ENCODE peak calls at places on chromosome X, in four cellular contexts. D is fibroblast of lung, W is B cell, H is neural crest cell. L is an unnamed sample.

GRCh38 chrX:123860983-123861382 is 1.1 kb downstream of the XIAP start:
- DNase-seq in D (peak), W (no peak), H (no peak), L (no peak)

GRCh38 chrX:125387945-125388344 is 68.3 kb downstream of the TEX13C start:
- DNase-seq in D (no peak), W (no peak), H (no peak), L (no peak)

GRCh38 chrX:136694491-136695087 is 46.6 kb downstream of the CD40LG start:
- DNase-seq in D (peak), W (peak), H (no peak), L (no peak)

GRCh38 chrX:816411-816810 is 185.8 kb downstream of the SHOX start:
- DNase-seq in D (no peak), W (no peak), H (no peak), L (no peak)

GRCh38 chrX:124203311-124203710 is 129.1 kb upstream of the TEX13D start:
- DNase-seq in D (no peak), W (no peak), H (no peak), L (no peak)

GRCh38 chrX:136065044-136065671 is 79.9 kb downstream of the SLC9A6 start:
- DNase-seq in D (peak), W (no peak), H (no peak), L (peak)

GRCh38 chrX:149760965-149761364 is 12.9 kb upstream of the HSFX1 start:
- DNase-seq in D (no peak), W (no peak), H (no peak), L (no peak)

GRCh38 chrX:132957211-132958085 is 981 bp downstream of the HS6ST2 start:
- DNase-seq in D (no peak), W (no peak), H (peak), L (peak)

GRCh38 chrX:122134291-122134690 is 1049.8 kb upstream of the GRIA3 start:
- DNase-seq in D (no peak), W (no peak), H (no peak), L (no peak)

GRCh38 chrX:85140963-85141362 is 102.6 kb downstream of the SATL1 start:
- DNase-seq in D (no peak), W (no peak), H (no peak), L (no peak)

DNA sequence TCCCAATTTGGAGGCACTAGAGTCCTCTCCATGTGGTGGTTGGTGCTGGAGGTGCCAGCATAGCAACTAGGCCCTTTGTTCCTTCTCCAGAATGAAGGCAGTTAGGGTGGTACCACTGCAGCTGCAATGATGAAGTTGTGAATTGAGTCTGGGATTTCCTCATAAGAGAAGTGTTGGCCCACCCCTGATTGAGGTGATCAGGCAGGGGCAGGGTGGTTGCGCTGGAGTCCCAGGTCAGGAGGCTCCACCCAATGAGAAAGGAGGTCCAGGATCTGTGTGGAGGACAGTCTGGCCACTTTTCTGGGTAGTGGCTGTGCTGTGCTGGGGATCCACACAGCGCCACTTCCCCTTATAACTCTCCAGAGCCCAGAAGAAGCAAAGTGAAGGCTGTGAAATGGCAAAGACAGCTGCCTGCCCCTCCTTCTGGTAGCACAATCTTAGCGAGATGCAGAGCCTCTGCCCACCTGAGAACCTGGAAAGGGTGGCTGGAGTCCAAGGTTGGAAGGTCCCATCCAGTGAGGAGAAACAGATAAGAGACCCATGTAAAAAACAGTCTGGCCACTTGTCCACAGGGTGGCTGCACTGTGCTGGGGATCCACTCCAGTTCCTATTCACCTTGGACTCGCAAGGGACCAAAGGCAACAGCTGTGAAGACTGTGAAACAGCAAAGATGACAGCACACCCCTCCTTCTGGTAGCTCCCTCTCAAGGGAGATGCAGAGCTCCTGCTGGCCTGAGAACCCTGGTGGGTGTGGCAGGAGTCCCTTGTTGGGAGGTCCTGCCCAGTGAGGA is 124.6 kb downstream of the RRAGB start:
- DNase-seq in D (no peak), W (no peak), H (no peak), L (no peak)
- TF ChIP-seq CTCF in D (no peak), W (no peak), H (no peak), L (no peak)

DNA sequence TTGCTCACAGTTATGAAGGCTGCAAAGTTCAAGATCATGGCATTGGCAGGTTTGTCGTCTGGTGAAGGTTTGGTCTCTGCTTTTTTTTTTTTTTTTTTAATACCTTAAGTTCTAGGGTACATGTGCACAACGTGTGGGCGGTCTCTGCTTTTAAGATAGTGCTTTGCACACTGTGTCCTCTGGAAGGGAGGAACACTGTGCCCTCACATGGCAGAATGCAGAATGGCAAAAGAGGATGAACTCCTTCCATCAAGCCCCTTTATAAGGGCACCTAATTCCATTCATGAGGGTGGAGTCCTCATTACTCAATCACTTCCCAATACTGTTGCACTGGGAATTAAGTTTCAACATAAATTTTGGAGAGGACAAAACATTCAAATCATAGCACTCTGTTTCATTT is 101.4 kb downstream of the GLRA2 start:
- DNase-seq in D (no peak), W (no peak), H (no peak), L (no peak)
- TF ChIP-seq CTCF in D (no peak), W (no peak), H (no peak), L (no peak)

DNA sequence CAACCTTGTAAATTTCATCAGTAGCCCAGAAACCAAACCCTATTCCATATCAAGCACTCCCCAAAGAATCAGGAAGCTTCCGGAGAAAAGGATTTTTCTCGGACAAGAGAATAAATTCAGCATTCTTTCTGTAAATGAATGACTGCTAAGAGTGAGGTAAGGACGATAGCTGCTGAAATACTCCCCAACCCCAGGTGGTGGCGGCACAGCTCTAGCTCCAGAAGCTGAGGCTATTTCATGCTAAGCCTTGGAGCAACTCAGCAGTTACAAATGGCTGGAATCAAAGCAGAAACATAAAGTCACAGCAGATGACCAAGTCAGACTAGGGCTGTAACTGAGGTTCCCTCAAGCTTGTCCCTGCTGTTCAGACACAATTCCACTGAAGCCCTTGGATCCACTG is 13.9 kb upstream of the PCDH19 start:
- DNase-seq in D (no peak), W (no peak), H (no peak), L (no peak)
- TF ChIP-seq CTCF in D (no peak), W (no peak), H (peak), L (no peak)

GRCh38 chrX:40169193-40170086 is 71.7 kb upstream of the BCOR start:
- DNase-seq in D (peak), W (peak), H (peak), L (peak)

GRCh38 chrX:40172980-40173661 is 75.4 kb upstream of the BCOR start:
- DNase-seq in D (no peak), W (no peak), H (no peak), L (no peak)

GRCh38 chrX:40170830-40171512 is 73.2 kb upstream of the BCOR start:
- DNase-seq in D (no peak), W (peak), H (no peak), L (no peak)

GRCh38 chrX:40172169-40172979 is 74.6 kb upstream of the BCOR start:
- DNase-seq in D (peak), W (peak), H (no peak), L (no peak)

DNA sequence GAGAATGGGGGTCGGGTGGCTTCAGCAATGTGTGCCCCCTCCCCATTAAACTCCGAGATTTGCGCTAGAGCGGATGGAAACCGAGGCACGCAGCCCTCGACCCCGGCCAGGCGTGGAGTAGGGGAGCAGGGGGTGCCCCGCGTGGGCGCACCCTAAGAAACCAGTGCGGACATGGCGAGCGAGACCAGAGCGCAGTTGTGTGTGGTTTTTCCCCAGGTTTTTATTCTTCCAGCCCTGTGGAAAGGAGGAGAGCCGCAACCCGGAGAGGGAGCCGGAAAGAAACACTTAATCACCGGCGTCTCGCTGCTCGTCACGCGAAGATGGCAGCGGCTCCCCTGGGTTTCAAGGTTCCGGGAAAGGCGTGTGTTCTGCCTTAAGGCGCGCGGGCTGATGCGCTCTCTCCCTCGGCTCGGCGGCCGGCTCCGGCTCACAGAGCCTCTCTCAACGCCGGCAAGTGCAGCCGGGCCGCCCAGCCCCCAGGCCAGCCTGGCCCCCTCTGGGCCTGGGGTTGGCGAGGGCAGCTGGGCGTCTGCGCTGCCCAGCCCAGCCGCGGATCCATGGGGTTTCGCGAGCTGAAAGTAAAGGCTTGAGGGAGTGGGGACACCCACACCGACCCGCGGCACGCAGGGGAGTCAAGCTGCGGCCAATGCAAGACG is 73.9 kb upstream of the BCOR start:
- DNase-seq in D (no peak), W (peak), H (no peak), L (peak)
- TF ChIP-seq CTCF in D (no peak), W (no peak), H (no peak), L (no peak)

GRCh38 chrX:12137982-12138365 is 299 bp upstream of the FRMPD4 start:
- DNase-seq in D (no peak), W (no peak), H (peak), L (peak)

GRCh38 chrX:12142661-12143060 is 4.4 kb downstream of the FRMPD4 start:
- DNase-seq in D (no peak), W (no peak), H (no peak), L (no peak)

GRCh38 chrX:12139934-12140611 is 1.8 kb downstream of the FRMPD4 start:
- DNase-seq in D (no peak), W (no peak), H (no peak), L (no peak)

GRCh38 chrX:12138366-12139313 is at the start of gene FRMPD4:
- DNase-seq in D (no peak), W (peak), H (peak), L (peak)

GRCh38 chrX:12141511-12141910 is 3.2 kb downstream of the FRMPD4 start:
- DNase-seq in D (no peak), W (no peak), H (no peak), L (no peak)
- TF ChIP-seq CTCF in D (no peak), W (no peak), H (no peak), L (no peak)

GRCh38 chrX:83916525-83916924 is 55.6 kb downstream of the CYLC1 start:
- DNase-seq in D (no peak), W (no peak), H (peak), L (peak)
- TF ChIP-seq CTCF in D (peak), W (no peak), H (peak), L (peak)

DNA sequence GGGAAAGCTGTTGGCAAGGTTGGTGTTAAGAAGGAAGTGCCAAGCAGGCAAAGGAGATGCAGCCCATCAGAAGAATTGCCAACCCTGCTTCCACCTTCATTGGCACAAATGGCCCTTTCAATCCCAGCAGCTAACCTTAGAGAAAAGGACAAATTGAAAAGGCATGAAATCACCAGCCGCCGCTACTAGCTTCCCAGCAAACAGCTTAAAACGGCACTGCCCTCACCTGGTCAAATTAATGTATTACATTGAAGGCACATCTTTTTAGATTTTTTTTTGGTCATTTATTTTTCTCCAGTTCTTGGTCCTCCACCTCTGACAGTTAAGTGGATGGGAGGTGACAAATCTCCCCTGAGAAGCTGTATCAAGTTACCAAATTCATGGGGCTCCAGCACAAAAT is 51.0 kb upstream of the NHSL2 start:
- DNase-seq in D (peak), W (peak), H (peak), L (no peak)
- TF ChIP-seq CTCF in D (peak), W (peak), H (peak), L (peak)

L was measured in glutamatergic neuron.